ENCODE peak calls at places on chromosomes 5 and 9, in six cellular contexts. I, B, Y, J, C and F are unnamed samples.

GRCh38 chr5:151812757-151813309 is 41.1 kb downstream of the G3BP1 start:
- DNase-seq in C (no peak), I (no peak), J (no peak), B (no peak), Y (no peak), F (no peak)

GRCh38 chr5:116605310-116606070 is 30.9 kb upstream of the SEMA6A start:
- DNase-seq in Y (no peak), I (no peak), C (no peak), B (no peak), J (no peak), F (no peak)

GRCh38 chr5:96297290-96297689 is 135.8 kb downstream of the PCSK1 start:
- DNase-seq in I (no peak), J (peak; percentile 40), B (no peak), C (no peak), Y (no peak), F (no peak)

GRCh38 chr5:32231241-32231640 is 57.1 kb upstream of the GOLPH3 start:
- DNase-seq in J (no peak), I (no peak), B (no peak), C (no peak), Y (no peak), F (no peak)

GRCh38 chr5:80799041-80799440 is 144.3 kb upstream of the DHFR start:
- DNase-seq in C (no peak), Y (no peak), I (no peak), B (no peak), J (no peak), F (no peak)

GRCh38 chr5:39447059-39447458 is 22.3 kb upstream of the DAB2 start:
- DNase-seq in I (no peak), J (no peak), C (no peak), Y (no peak), B (no peak), F (no peak)

GRCh38 chr5:58240286-58240685 is 219.6 kb downstream of the PLK2 start:
- DNase-seq in Y (no peak), B (no peak), J (no peak), I (no peak), C (no peak), F (no peak)

GRCh38 chr9:37971691-37972090 is 67.8 kb upstream of the SLC25A51 start:
- DNase-seq in J (no peak), I (no peak), B (no peak), C (no peak), Y (no peak), F (no peak)

GRCh38 chr5:115599502-115599901 is 2.8 kb downstream of the TICAM2 start:
- DNase-seq in Y (no peak), I (no peak), C (no peak), J (no peak), B (no peak), F (no peak)

GRCh38 chr5:89043676-89044075 is 160.7 kb upstream of the MEF2C start:
- DNase-seq in C (no peak), Y (no peak), J (peak; percentile 5), I (no peak), B (no peak), F (no peak)

GRCh38 chr5:11048760-11049159 is 287.7 kb upstream of the DAP start:
- DNase-seq in J (no peak), B (no peak), C (no peak), I (no peak), Y (no peak), F (no peak)

DNA sequence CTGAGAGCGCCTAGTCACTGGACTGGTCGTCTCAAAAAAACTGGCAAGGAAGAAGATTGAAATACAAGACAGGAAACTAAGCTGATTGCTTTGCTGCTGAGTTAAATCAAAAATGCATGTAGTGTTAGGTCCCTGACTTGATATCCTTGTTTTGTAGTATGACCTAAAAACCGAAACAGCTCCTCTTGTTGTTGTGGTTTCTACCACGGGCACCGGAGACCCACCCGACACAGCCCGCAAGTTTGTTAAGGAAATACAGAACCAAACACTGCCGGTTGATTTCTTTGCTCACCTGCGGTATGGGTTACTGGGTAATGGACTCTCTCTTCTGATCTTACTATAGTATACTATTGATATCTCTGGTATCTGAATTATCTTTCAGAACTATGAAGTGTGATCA is 4.3 kb downstream of the MTRR start:
- DNase-seq in C (no peak), B (no peak), J (no peak), Y (no peak), I (no peak), F (no peak)
- TF ChIP-seq EP300 in C (no peak), B (no peak), J (no peak), Y (no peak), I (no peak), F (no peak)

GRCh38 chr9:93187047-93187446 is 3.1 kb downstream of the WNK2 start:
- DNase-seq in Y (no peak), I (no peak), J (no peak), B (no peak), C (peak; percentile 34), F (no peak)
- TF ChIP-seq POLR2AphosphoS5 in Y (no peak), I (no peak), J (no peak), B (no peak), C (no peak), F (no peak)

DNA sequence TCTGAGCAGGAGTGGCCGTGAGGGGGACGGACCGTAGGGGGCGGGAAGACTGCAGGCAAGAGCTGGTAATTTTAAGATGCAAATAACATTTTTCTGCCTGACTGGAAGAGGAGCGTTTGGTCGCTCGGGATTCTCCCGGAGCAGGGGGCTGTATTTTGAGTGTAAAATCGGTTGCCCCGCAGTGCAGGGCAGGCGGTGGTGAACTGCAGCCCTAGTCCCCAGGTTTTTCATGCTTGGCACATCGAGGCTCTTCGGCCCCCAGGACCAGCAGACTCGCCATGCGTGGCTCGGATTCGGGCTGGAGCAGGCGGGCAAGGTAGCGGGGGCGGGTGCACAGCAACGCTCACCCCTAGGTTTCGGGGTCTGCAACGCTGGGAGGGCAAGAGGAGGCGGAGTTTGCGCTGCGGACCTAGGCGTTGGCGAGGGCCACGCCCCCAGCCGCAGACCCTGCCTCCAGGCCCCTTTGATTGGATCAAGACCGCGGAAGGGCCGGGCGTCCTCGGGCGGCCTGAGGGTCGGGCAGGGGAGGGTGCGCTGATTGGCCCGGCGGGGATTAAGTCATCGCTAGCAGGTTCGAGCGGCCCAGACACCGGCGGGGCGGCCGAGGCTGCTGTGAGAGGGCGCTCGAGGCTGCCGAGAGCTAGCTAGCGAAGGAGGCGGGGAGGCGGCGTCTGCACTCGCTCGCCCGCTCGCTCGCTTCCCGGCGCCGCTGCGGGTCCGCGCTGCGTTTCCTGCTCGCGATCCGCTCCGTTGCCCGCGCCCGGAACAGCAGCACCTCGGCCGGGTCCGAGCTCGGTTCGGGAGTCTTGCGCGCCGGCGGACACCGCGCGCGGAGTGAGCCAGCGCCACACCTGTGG is at the start of gene ARHGAP26:
- DNase-seq in B (peak; percentile 96), Y (peak; percentile 93), I (peak; percentile 70), J (peak; percentile 93), C (peak; percentile 98), F (peak; percentile 99)
- TF ChIP-seq POLR2A in B (no peak), Y (peak; percentile 87), I (peak; percentile 91), J (peak; percentile 81), C (peak; percentile 97), F (peak; percentile 68)

DNA sequence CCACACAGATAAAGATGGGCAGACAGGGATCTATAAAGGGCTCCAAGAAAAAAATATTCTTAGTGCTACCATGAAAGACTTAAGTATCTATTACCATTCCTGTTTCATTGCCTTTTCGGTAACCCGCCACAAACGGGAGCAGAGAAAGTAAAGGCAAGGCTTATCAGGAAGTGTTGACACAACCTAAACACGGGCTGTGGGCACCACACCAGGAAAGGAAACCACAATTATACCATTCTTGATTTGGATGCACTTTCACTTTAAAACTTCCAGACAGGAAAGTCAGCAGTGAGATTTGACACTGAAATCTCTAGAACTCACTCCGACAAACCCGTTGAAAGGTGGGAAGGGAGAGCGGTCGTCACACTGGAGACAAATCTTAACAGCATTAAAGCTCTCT is 6.5 kb downstream of the TLE1 start:
- DNase-seq in Y (no peak), I (no peak), C (peak; percentile 81), B (no peak), J (no peak), F (no peak)
- TF ChIP-seq EP300 in Y (no peak), I (no peak), C (no peak), B (no peak), J (no peak), F (no peak)

DNA sequence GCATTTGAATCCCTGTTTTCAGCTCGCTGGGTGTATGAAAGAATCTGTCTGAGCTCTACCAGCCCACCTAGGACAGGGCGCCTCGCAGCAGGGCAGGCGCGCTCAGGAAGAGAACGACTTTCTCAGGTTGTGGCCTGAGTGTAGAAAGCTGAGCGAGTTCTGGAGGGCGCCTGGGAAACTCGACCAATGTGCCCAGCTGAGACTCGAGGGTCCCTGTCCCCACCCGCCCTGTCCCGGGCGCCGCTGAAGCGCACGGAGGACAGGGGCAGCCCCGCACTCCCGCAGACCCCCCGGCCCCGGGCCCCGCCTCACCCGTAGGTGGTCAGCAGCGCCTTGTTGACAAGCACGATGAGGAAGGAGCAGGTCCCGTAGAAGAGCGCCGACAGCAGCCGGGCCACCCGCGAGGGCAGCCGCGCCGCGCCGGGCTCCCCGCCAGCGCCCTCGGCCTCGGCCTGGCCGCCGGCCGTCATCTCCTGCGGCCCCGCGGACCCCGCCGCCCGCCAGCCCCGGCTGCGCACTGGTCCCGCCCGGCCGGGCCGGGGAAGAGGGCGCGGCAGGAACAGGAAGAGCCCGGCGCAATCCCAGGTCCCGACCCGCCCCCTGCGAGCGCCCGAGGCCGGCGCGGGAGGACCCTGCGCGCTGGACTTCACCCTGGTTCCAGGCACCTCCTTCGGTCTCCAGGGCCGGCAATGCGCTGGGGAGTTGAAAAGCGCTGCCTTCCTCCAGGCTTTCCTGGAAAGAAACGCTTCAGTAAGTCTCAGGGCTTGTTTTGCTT is at the start of gene SLC35D2:
- DNase-seq in C (peak; percentile 75), B (peak; percentile 72), Y (peak; percentile 74), I (no peak), J (peak; percentile 73), F (peak; percentile 66)
- TF ChIP-seq POLR2AphosphoS5 in C (no peak), B (no peak), Y (no peak), I (no peak), J (peak; percentile 82), F (no peak)

GRCh38 chr9:36470891-36471290 is 70.8 kb upstream of the RNF38 start:
- DNase-seq in J (no peak), Y (no peak), B (no peak), C (peak; percentile 52), I (peak; percentile 67), F (no peak)
- TF ChIP-seq POLR2A in J (no peak), Y (no peak), B (no peak), C (no peak), I (peak; percentile 53), F (no peak)

GRCh38 chr5:140639093-140639821 is at the start of gene TMCO6:
- DNase-seq in I (peak; percentile 73), J (peak; percentile 99), B (peak; percentile 98), C (peak; percentile 98), Y (peak; percentile 95), F (peak; percentile 99)
- TF ChIP-seq EP300 in I (no peak), J (peak; percentile 94), B (peak; percentile 81), C (no peak), Y (no peak), F (no peak)